ENCODE peak calls at places on chromosomes 3 and 15, in eight cellular contexts. One of them, this sample, is unnamed.
A peak's percentile ranks its signal among the peaks of the same experiment; 100 is the strongest.

GRCh38 chr3:134231131-134231530 is 19.5 kb downstream of the RYK start:
- DNase-seq in activated naive CD8-positive, alpha-beta T cell treated with anti-CD3 and anti-CD28 coated beads for 36 hours: no peak
- DNase-seq in naive thymus-derived CD8-positive, alpha-beta T cell: no peak
- DNase-seq in fibroblast of lung: peak; percentile 42
- DNase-seq in HTR-8/SVneo: no peak
- DNase-seq in aorta: no peak
- DNase-seq in activated CD8-positive, alpha-beta T cell treated with anti-CD3 and anti-CD28 coated beads for 36 hours: no peak
- DNase-seq in hippocampal formation: no peak
- DNase-seq in this sample: no peak

GRCh38 chr3:100561459-100562158 is 47.8 kb upstream of the ADGRG7 start:
- DNase-seq in activated naive CD8-positive, alpha-beta T cell treated with anti-CD3 and anti-CD28 coated beads for 36 hours: no peak
- DNase-seq in naive thymus-derived CD8-positive, alpha-beta T cell: no peak
- DNase-seq in fibroblast of lung: peak; percentile 70
- DNase-seq in HTR-8/SVneo: no peak
- DNase-seq in aorta: no peak
- DNase-seq in activated CD8-positive, alpha-beta T cell treated with anti-CD3 and anti-CD28 coated beads for 36 hours: no peak
- DNase-seq in hippocampal formation: no peak
- DNase-seq in this sample: no peak

GRCh38 chr15:88705769-88706165 is 67.0 kb downstream of the ISG20 start:
- DNase-seq in activated naive CD8-positive, alpha-beta T cell treated with anti-CD3 and anti-CD28 coated beads for 36 hours: no peak
- DNase-seq in naive thymus-derived CD8-positive, alpha-beta T cell: no peak
- DNase-seq in fibroblast of lung: no peak
- DNase-seq in HTR-8/SVneo: no peak
- DNase-seq in aorta: peak; percentile 43
- DNase-seq in activated CD8-positive, alpha-beta T cell treated with anti-CD3 and anti-CD28 coated beads for 36 hours: no peak
- DNase-seq in hippocampal formation: no peak
- DNase-seq in this sample: no peak

GRCh38 chr15:58453931-58454793 is 22.4 kb downstream of the LIPC start:
- DNase-seq in activated naive CD8-positive, alpha-beta T cell treated with anti-CD3 and anti-CD28 coated beads for 36 hours: peak; percentile 77
- DNase-seq in naive thymus-derived CD8-positive, alpha-beta T cell: no peak
- DNase-seq in fibroblast of lung: no peak
- DNase-seq in HTR-8/SVneo: no peak
- DNase-seq in aorta: no peak
- DNase-seq in activated CD8-positive, alpha-beta T cell treated with anti-CD3 and anti-CD28 coated beads for 36 hours: peak; percentile 90
- DNase-seq in hippocampal formation: no peak
- DNase-seq in this sample: no peak

GRCh38 chr3:174869448-174869847 is 10.3 kb downstream of the NAALADL2 start:
- DNase-seq in activated naive CD8-positive, alpha-beta T cell treated with anti-CD3 and anti-CD28 coated beads for 36 hours: no peak
- DNase-seq in naive thymus-derived CD8-positive, alpha-beta T cell: no peak
- DNase-seq in fibroblast of lung: peak; percentile 95
- DNase-seq in HTR-8/SVneo: no peak
- DNase-seq in aorta: no peak
- DNase-seq in activated CD8-positive, alpha-beta T cell treated with anti-CD3 and anti-CD28 coated beads for 36 hours: no peak
- DNase-seq in hippocampal formation: no peak
- DNase-seq in this sample: no peak

GRCh38 chr3:190375250-190375649 is 12.7 kb upstream of the CLDN16 start:
- DNase-seq in activated naive CD8-positive, alpha-beta T cell treated with anti-CD3 and anti-CD28 coated beads for 36 hours: no peak
- DNase-seq in naive thymus-derived CD8-positive, alpha-beta T cell: no peak
- DNase-seq in fibroblast of lung: no peak
- DNase-seq in HTR-8/SVneo: no peak
- DNase-seq in aorta: no peak
- DNase-seq in activated CD8-positive, alpha-beta T cell treated with anti-CD3 and anti-CD28 coated beads for 36 hours: no peak
- DNase-seq in hippocampal formation: no peak
- DNase-seq in this sample: no peak

GRCh38 chr3:51538115-51538458 is 432 bp upstream of the RAD54L2 start:
- DNase-seq in activated naive CD8-positive, alpha-beta T cell treated with anti-CD3 and anti-CD28 coated beads for 36 hours: peak; percentile 4
- DNase-seq in naive thymus-derived CD8-positive, alpha-beta T cell: no peak
- DNase-seq in fibroblast of lung: no peak
- DNase-seq in HTR-8/SVneo: peak; percentile 24
- DNase-seq in aorta: no peak
- DNase-seq in activated CD8-positive, alpha-beta T cell treated with anti-CD3 and anti-CD28 coated beads for 36 hours: peak; percentile 30
- DNase-seq in hippocampal formation: peak; percentile 17
- DNase-seq in this sample: peak; percentile 18

GRCh38 chr3:53168175-53168923 is 7.3 kb downstream of the PRKCD start:
- DNase-seq in activated naive CD8-positive, alpha-beta T cell treated with anti-CD3 and anti-CD28 coated beads for 36 hours: no peak
- DNase-seq in naive thymus-derived CD8-positive, alpha-beta T cell: no peak
- DNase-seq in fibroblast of lung: no peak
- DNase-seq in HTR-8/SVneo: no peak
- DNase-seq in aorta: no peak
- DNase-seq in activated CD8-positive, alpha-beta T cell treated with anti-CD3 and anti-CD28 coated beads for 36 hours: no peak
- DNase-seq in hippocampal formation: no peak
- DNase-seq in this sample: no peak

GRCh38 chr3:146834917-146835316 is 229.8 kb upstream of the PLSCR5 start:
- DNase-seq in activated naive CD8-positive, alpha-beta T cell treated with anti-CD3 and anti-CD28 coated beads for 36 hours: no peak
- DNase-seq in naive thymus-derived CD8-positive, alpha-beta T cell: no peak
- DNase-seq in fibroblast of lung: peak; percentile 15
- DNase-seq in HTR-8/SVneo: no peak
- DNase-seq in aorta: no peak
- DNase-seq in activated CD8-positive, alpha-beta T cell treated with anti-CD3 and anti-CD28 coated beads for 36 hours: no peak
- DNase-seq in hippocampal formation: no peak
- DNase-seq in this sample: no peak

GRCh38 chr15:36632196-36632595 is 52.8 kb downstream of the CDIN1 start:
- DNase-seq in activated naive CD8-positive, alpha-beta T cell treated with anti-CD3 and anti-CD28 coated beads for 36 hours: no peak
- DNase-seq in naive thymus-derived CD8-positive, alpha-beta T cell: no peak
- DNase-seq in fibroblast of lung: peak; percentile 35
- DNase-seq in HTR-8/SVneo: peak; percentile 61
- DNase-seq in aorta: no peak
- DNase-seq in activated CD8-positive, alpha-beta T cell treated with anti-CD3 and anti-CD28 coated beads for 36 hours: no peak
- DNase-seq in hippocampal formation: no peak
- DNase-seq in this sample: peak; percentile 69

GRCh38 chr3:161171113-161171512 is 50.0 kb upstream of the NMD3 start:
- DNase-seq in activated naive CD8-positive, alpha-beta T cell treated with anti-CD3 and anti-CD28 coated beads for 36 hours: no peak
- DNase-seq in naive thymus-derived CD8-positive, alpha-beta T cell: no peak
- DNase-seq in fibroblast of lung: peak; percentile 73
- DNase-seq in HTR-8/SVneo: peak; percentile 15
- DNase-seq in aorta: peak; percentile 75
- DNase-seq in activated CD8-positive, alpha-beta T cell treated with anti-CD3 and anti-CD28 coated beads for 36 hours: peak; percentile 3
- DNase-seq in hippocampal formation: no peak
- DNase-seq in this sample: peak; percentile 49

GRCh38 chr15:82952156-82953081 is at the start of gene HOMER2:
- DNase-seq in activated naive CD8-positive, alpha-beta T cell treated with anti-CD3 and anti-CD28 coated beads for 36 hours: peak; percentile 47
- DNase-seq in naive thymus-derived CD8-positive, alpha-beta T cell: no peak
- DNase-seq in fibroblast of lung: no peak
- DNase-seq in HTR-8/SVneo: peak; percentile 39
- DNase-seq in aorta: peak; percentile 76
- DNase-seq in activated CD8-positive, alpha-beta T cell treated with anti-CD3 and anti-CD28 coated beads for 36 hours: peak; percentile 20
- DNase-seq in hippocampal formation: no peak
- DNase-seq in this sample: no peak

GRCh38 chr3:68049781-68050180 is 395.4 kb upstream of the SUCLG2 start:
- DNase-seq in activated naive CD8-positive, alpha-beta T cell treated with anti-CD3 and anti-CD28 coated beads for 36 hours: no peak
- DNase-seq in naive thymus-derived CD8-positive, alpha-beta T cell: no peak
- DNase-seq in fibroblast of lung: no peak
- DNase-seq in HTR-8/SVneo: no peak
- DNase-seq in aorta: no peak
- DNase-seq in activated CD8-positive, alpha-beta T cell treated with anti-CD3 and anti-CD28 coated beads for 36 hours: no peak
- DNase-seq in hippocampal formation: no peak
- DNase-seq in this sample: no peak

GRCh38 chr15:74311734-74312444 is 55.6 kb downstream of the CYP11A1 start:
- DNase-seq in activated naive CD8-positive, alpha-beta T cell treated with anti-CD3 and anti-CD28 coated beads for 36 hours: no peak
- DNase-seq in naive thymus-derived CD8-positive, alpha-beta T cell: no peak
- DNase-seq in fibroblast of lung: no peak
- DNase-seq in HTR-8/SVneo: peak; percentile 51
- DNase-seq in aorta: no peak
- DNase-seq in activated CD8-positive, alpha-beta T cell treated with anti-CD3 and anti-CD28 coated beads for 36 hours: no peak
- DNase-seq in hippocampal formation: no peak
- DNase-seq in this sample: peak; percentile 69

GRCh38 chr15:24054547-24055245 is 367.6 kb upstream of the NDN start:
- DNase-seq in activated naive CD8-positive, alpha-beta T cell treated with anti-CD3 and anti-CD28 coated beads for 36 hours: no peak
- DNase-seq in naive thymus-derived CD8-positive, alpha-beta T cell: no peak
- DNase-seq in fibroblast of lung: no peak
- DNase-seq in HTR-8/SVneo: no peak
- DNase-seq in aorta: no peak
- DNase-seq in activated CD8-positive, alpha-beta T cell treated with anti-CD3 and anti-CD28 coated beads for 36 hours: no peak
- DNase-seq in hippocampal formation: no peak
- DNase-seq in this sample: no peak

GRCh38 chr3:144128117-144128892 is 156.7 kb downstream of the DIPK2A start:
- DNase-seq in activated naive CD8-positive, alpha-beta T cell treated with anti-CD3 and anti-CD28 coated beads for 36 hours: no peak
- DNase-seq in naive thymus-derived CD8-positive, alpha-beta T cell: no peak
- DNase-seq in fibroblast of lung: no peak
- DNase-seq in HTR-8/SVneo: no peak
- DNase-seq in aorta: no peak
- DNase-seq in activated CD8-positive, alpha-beta T cell treated with anti-CD3 and anti-CD28 coated beads for 36 hours: peak; percentile 2
- DNase-seq in hippocampal formation: no peak
- DNase-seq in this sample: no peak

GRCh38 chr3:149180057-149180573 is 41.5 kb downstream of the CP start:
- DNase-seq in activated naive CD8-positive, alpha-beta T cell treated with anti-CD3 and anti-CD28 coated beads for 36 hours: no peak
- DNase-seq in naive thymus-derived CD8-positive, alpha-beta T cell: no peak
- DNase-seq in fibroblast of lung: peak; percentile 100
- DNase-seq in HTR-8/SVneo: peak; percentile 89
- DNase-seq in aorta: peak; percentile 83
- DNase-seq in activated CD8-positive, alpha-beta T cell treated with anti-CD3 and anti-CD28 coated beads for 36 hours: no peak
- DNase-seq in hippocampal formation: no peak
- DNase-seq in this sample: peak; percentile 85

GRCh38 chr3:106745344-106746168 is 631.7 kb upstream of the CCDC54 start:
- DNase-seq in activated naive CD8-positive, alpha-beta T cell treated with anti-CD3 and anti-CD28 coated beads for 36 hours: no peak
- DNase-seq in naive thymus-derived CD8-positive, alpha-beta T cell: no peak
- DNase-seq in fibroblast of lung: no peak
- DNase-seq in HTR-8/SVneo: no peak
- DNase-seq in aorta: no peak
- DNase-seq in activated CD8-positive, alpha-beta T cell treated with anti-CD3 and anti-CD28 coated beads for 36 hours: no peak
- DNase-seq in hippocampal formation: no peak
- DNase-seq in this sample: peak; percentile 2

GRCh38 chr3:52313774-52314188 is 2.3 kb upstream of the DNAH1 start:
- DNase-seq in activated naive CD8-positive, alpha-beta T cell treated with anti-CD3 and anti-CD28 coated beads for 36 hours: peak; percentile 27
- DNase-seq in naive thymus-derived CD8-positive, alpha-beta T cell: no peak
- DNase-seq in fibroblast of lung: peak; percentile 22
- DNase-seq in HTR-8/SVneo: peak; percentile 51
- DNase-seq in aorta: no peak
- DNase-seq in activated CD8-positive, alpha-beta T cell treated with anti-CD3 and anti-CD28 coated beads for 36 hours: peak; percentile 53
- DNase-seq in hippocampal formation: no peak
- DNase-seq in this sample: peak; percentile 38

GRCh38 chr3:117278424-117279190 is 569.0 kb downstream of the TUSC7 start:
- DNase-seq in activated naive CD8-positive, alpha-beta T cell treated with anti-CD3 and anti-CD28 coated beads for 36 hours: no peak
- DNase-seq in naive thymus-derived CD8-positive, alpha-beta T cell: no peak
- DNase-seq in fibroblast of lung: peak; percentile 8
- DNase-seq in HTR-8/SVneo: no peak
- DNase-seq in aorta: no peak
- DNase-seq in activated CD8-positive, alpha-beta T cell treated with anti-CD3 and anti-CD28 coated beads for 36 hours: no peak
- DNase-seq in hippocampal formation: no peak
- DNase-seq in this sample: no peak

This sample was measured in hepatic stellate cell.